ENCODE peak calls at places on chromosomes 5 and 9, in nine cellular contexts. T is lung, B is spleen, E is heart right ventricle, J is Caco-2, U is PC-9, Q is prostate gland, V is psoas muscle, I is ovary. W is an unnamed sample.

GRCh38 chr9:121187681-121188305 is 13.9 kb downstream of the RAB14 start:
- DNase-seq in J (no peak), I (no peak), E (no peak), V (no peak), B (no peak), T (no peak), Q (no peak), U (no peak), W (no peak)

GRCh38 chr9:114037961-114038723 is 40.0 kb downstream of the AMBP start:
- DNase-seq in J (no peak), U (no peak), Q (peak; percentile 2), T (peak; percentile 24), I (no peak), V (no peak), E (no peak), B (peak; percentile 60), W (no peak)

GRCh38 chr9:24245988-24246387 is 299.7 kb downstream of the IZUMO3 start:
- DNase-seq in T (no peak), J (no peak), U (no peak), B (no peak), Q (no peak), E (no peak), I (no peak), V (no peak), W (no peak)

GRCh38 chr9:22357016-22357415 is 89.6 kb upstream of the DMRTA1 start:
- DNase-seq in V (no peak), J (no peak), T (no peak), E (no peak), I (no peak), U (no peak), Q (no peak), B (no peak), W (no peak)

GRCh38 chr5:74064911-74065310 is 438.9 kb downstream of the ARHGEF28 start:
- DNase-seq in E (no peak), U (no peak), B (no peak), V (no peak), T (no peak), J (no peak), I (no peak), Q (no peak), W (no peak)

GRCh38 chr5:172579403-172579990 is 61.6 kb upstream of the NEURL1B start:
- DNase-seq in J (no peak), I (no peak), T (no peak), E (no peak), B (no peak), Q (no peak), V (no peak), U (no peak), W (no peak)

GRCh38 chr5:6583049-6583880 is 49.6 kb downstream of the NSUN2 start:
- DNase-seq in T (peak; percentile 28), B (no peak), E (no peak), V (peak; percentile 36), I (peak; percentile 78), J (no peak), U (no peak), Q (peak; percentile 27), W (peak; percentile 31)

GRCh38 chr9:120571443-120572257 is 8.3 kb downstream of the CDK5RAP2 start:
- DNase-seq in B (no peak), E (peak; percentile 53), J (peak; percentile 73), Q (peak; percentile 89), V (peak; percentile 68), U (no peak), I (peak; percentile 45), T (peak; percentile 36), W (peak; percentile 68)

GRCh38 chr9:21381752-21382339 is 3.4 kb downstream of the IFNA2 start:
- DNase-seq in I (no peak), J (no peak), E (no peak), Q (no peak), B (no peak), T (no peak), V (no peak), U (no peak), W (no peak)

GRCh38 chr9:124779368-124780059 is 2.6 kb downstream of the OLFML2A start:
- DNase-seq in Q (no peak), B (peak; percentile 41), J (no peak), T (no peak), U (peak; percentile 77), E (no peak), V (no peak), I (peak; percentile 68), W (no peak)

GRCh38 chr5:124252094-124252750 is 494.2 kb downstream of the ZNF608 start:
- DNase-seq in T (no peak), B (no peak), I (no peak), V (no peak), E (no peak), U (no peak), J (no peak), Q (no peak), W (no peak)

GRCh38 chr5:107671742-107672211 is 1.0 kb upstream of the EFNA5 start:
- DNase-seq in T (no peak), I (no peak), J (no peak), E (no peak), Q (no peak), B (no peak), U (peak; percentile 56), V (peak; percentile 26), W (no peak)

GRCh38 chr9:130480673-130481072 is 35.9 kb downstream of the ASS1 start:
- DNase-seq in U (no peak), V (no peak), I (no peak), J (no peak), B (no peak), Q (no peak), E (no peak), T (no peak), W (no peak)

GRCh38 chr5:143577554-143577953 is 174.1 kb upstream of the NR3C1 start:
- DNase-seq in Q (no peak), E (no peak), U (no peak), V (no peak), I (no peak), J (no peak), B (no peak), T (no peak), W (no peak)

GRCh38 chr9:127854169-127854833 is at the start of gene ENG:
- DNase-seq in U (peak; percentile 78), I (peak; percentile 86), V (peak; percentile 83), E (peak; percentile 90), B (peak; percentile 89), T (peak; percentile 66), Q (peak; percentile 31), J (no peak), W (no peak)
- H3K4me3 ChIP-seq in U (peak within 1 kb of the TSS; percentile 54), I (peak within 1 kb of the TSS; percentile 71), V (peak within 1 kb of the TSS; percentile 74), E (peak within 1 kb of the TSS; percentile 78), B (peak within 1 kb of the TSS; percentile 88), T (peak within 1 kb of the TSS; percentile 81), Q (peak within 1 kb of the TSS; percentile 40), J (no peak within 1 kb of the TSS), W (peak within 1 kb of the TSS; percentile 11)

DNA sequence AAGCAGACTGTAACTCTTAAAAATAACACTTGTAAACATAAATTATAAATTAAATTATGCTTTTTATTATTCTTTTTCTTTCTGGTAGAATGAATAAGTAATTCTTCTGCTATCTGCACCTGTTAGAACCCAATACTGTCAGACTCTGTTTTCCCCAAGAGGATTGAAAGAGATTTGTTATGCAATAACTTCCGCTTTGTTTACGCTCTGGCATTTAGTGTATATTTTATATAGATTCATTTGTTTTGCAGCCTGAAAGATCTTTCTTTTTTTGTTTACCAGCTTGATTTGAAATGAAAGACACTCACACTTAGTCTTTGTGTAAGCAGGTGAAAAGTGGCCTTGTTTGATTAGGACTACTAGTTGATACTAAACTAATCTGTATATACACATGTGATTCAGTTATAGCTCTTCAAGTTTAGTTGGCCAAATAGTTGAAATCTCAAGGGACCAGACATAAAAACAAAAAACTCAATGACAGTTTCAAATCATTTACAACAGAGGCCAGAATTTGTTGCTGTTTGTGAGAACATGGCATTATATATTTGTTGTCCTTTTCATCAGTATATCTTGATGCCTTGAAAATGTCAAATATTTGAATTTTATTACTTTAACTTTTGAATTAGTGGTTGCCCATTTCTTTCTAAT is 155.8 kb downstream of the PBX3 start:
- DNase-seq in T (no peak), E (no peak), V (no peak), Q (no peak), B (no peak), J (no peak), I (no peak), U (no peak), W (no peak)
- H3K27me3 ChIP-seq in T (no peaks in the 10 kb centered on the region), E (no peaks in the 10 kb centered on the region), V (no peaks in the 10 kb centered on the region), Q (no peaks in the 10 kb centered on the region), B (no peaks in the 10 kb centered on the region), J (no peaks in the 10 kb centered on the region), I (no peaks in the 10 kb centered on the region), U (no peaks in the 10 kb centered on the region), W (no peaks in the 10 kb centered on the region)

DNA sequence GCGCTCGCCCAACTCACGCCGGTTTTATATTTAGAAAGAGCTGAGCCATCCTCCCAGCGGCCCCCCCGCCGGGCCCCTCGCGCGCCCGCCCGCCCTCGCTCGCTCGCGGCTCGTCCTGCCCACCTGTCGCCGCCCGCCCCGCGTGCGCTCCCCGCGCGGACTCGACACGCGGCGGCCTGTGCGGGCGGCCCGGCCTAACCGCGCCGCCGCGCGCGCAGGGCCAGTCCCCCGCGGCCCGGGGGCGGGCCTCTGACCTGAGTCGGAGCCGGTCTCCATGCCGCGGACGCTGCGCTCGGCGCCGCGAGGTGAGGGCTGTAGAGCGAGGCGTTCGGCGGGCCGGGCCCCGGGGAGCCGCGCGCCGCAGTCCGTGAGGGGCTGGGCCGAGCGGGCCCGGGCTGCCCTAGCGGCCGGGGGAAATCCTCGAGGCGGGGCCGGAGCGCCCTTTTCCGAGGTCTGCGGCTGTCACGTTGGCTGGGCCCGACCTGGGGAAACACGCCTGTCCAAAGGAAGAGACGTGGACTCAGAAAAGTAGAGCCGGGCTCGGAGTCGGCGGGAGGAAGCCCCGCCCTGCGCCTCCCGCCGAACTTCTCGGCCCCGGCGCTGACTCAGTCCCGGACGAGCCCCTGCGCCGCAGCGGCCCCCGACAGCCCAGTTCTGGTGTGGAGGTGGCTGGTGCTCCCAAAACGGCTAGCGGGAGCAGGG is at the start of gene ECPAS:
- DNase-seq in U (peak; percentile 83), I (peak; percentile 78), Q (peak; percentile 75), V (peak; percentile 81), E (peak; percentile 69), T (peak; percentile 80), B (peak; percentile 94), J (peak; percentile 88), W (peak; percentile 76)
- TF ChIP-seq CTCF in U (no peak), I (no peak), Q (no peak), V (no peak), E (no peak), T (no peak), B (peak; percentile 9), J (no peak), W (no peak)

DNA sequence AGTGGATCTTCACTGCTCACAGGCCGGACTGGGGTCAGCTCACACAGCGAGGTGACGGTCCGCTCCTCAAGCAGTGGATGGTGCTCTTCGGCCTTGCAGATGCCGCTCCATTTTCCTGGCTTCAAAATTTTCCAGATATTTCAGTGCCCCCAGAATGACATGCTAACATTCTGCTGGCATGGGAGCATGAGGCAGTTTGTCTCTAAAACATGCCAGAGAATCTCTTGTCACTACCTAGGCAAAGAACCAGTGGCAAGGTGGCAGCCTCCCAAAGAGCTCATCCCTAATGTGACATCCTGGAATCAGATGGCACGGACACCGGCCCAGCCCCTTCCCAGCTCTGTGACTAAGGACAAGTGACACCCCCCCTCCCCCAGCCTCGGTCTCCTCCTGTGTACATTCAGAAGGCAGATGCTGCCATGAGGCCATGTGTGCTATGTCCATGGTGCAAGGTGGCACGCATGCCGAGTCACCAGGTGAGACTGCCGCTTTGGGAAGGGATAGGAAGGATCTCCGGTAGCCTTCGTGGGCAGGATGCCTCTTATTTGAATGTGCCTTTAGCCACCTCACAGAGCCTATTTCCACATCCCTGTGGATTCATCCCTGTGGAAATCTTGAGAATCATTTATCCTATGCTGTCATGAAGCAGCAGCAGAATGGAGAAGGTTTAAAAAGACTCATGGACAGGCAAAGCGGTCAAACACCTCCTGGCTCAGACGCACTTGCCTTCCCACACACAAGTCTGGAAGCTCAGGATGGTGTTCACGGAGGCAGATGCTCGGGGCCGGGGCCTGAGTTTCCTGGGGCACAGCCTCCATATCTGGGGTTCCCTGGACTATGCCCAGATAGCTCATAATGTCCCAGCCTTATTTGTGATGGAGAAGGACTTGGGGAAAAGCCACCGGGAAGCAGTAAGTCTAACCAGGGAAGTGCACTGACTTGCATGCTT is 2.9 kb downstream of the S1PR3 start:
- DNase-seq in U (no peak), V (no peak), J (no peak), Q (no peak), E (no peak), I (no peak), T (no peak), B (no peak), W (no peak)
- H3K4me3 ChIP-seq in U (no peak overlapping the region), V (peak overlapping the region; percentile 67), J (no peak overlapping the region), Q (no peak overlapping the region), E (peak overlapping the region; percentile 64), I (no peak overlapping the region), T (no peak overlapping the region), B (peak overlapping the region; percentile 80), W (no peak overlapping the region)

W was measured in pancreas.